ENCODE peak calls at places on chromosomes 1 and 21, in five cellular contexts. V, D, L, A and B are unnamed samples.

GRCh38 chr1:119116725-119117124 is 23.7 kb downstream of the WARS2 start:
- DNase-seq in V (no peak), D (no peak), L (no peak), A (no peak), B (no peak)

GRCh38 chr1:101520302-101520701 is 283.5 kb downstream of the S1PR1 start:
- DNase-seq in V (no peak), D (peak; percentile 18), L (peak; percentile 8), A (peak; percentile 44), B (no peak)

GRCh38 chr1:161725888-161726630 is 4.7 kb downstream of the FCRLB start:
- DNase-seq in V (peak; percentile 55), D (peak; percentile 56), L (peak; percentile 60), A (peak; percentile 47), B (peak; percentile 3)

GRCh38 chr21:38993561-38993960 is 187.8 kb downstream of the ETS2 start:
- DNase-seq in V (peak; percentile 93), D (peak; percentile 89), L (peak; percentile 49), A (peak; percentile 86), B (no peak)

GRCh38 chr1:197799271-197799670 is 24.0 kb upstream of the DENND1B start:
- DNase-seq in V (peak; percentile 62), D (peak; percentile 91), L (no peak), A (peak; percentile 84), B (no peak)

GRCh38 chr1:116766616-116767469 is 12.6 kb downstream of the CD2 start:
- DNase-seq in V (no peak), D (no peak), L (no peak), A (no peak), B (no peak)

GRCh38 chr1:65264197-65264929 is 45.0 kb upstream of the DNAJC6 start:
- DNase-seq in V (no peak), D (peak; percentile 63), L (peak; percentile 34), A (peak; percentile 64), B (no peak)

GRCh38 chr21:32203877-32204480 is 74.9 kb downstream of the MIS18A start:
- DNase-seq in V (no peak), D (no peak), L (no peak), A (no peak), B (no peak)

GRCh38 chr1:36303244-36303643 is 2.9 kb upstream of the SH3D21 start:
- DNase-seq in V (no peak), D (no peak), L (no peak), A (no peak), B (no peak)

GRCh38 chr1:91282695-91283420 is 121.8 kb downstream of the HFM1 start:
- DNase-seq in V (peak; percentile 55), D (peak; percentile 63), L (peak; percentile 69), A (peak; percentile 77), B (peak; percentile 47)

GRCh38 chr1:46037597-46037936 is 94.9 kb downstream of the PIK3R3 start:
- DNase-seq in V (no peak), D (no peak), L (no peak), A (no peak), B (no peak)

GRCh38 chr21:45595574-45596295 is 47.8 kb upstream of the PCBP3 start:
- DNase-seq in V (no peak), D (no peak), L (no peak), A (no peak), B (no peak)

GRCh38 chr21:45596704-45597318 is 46.7 kb upstream of the PCBP3 start:
- DNase-seq in V (peak; percentile 75), D (peak; percentile 13), L (peak; percentile 85), A (peak; percentile 32), B (peak; percentile 15)

GRCh38 chr21:45593162-45594022 is 50.1 kb upstream of the PCBP3 start:
- DNase-seq in V (no peak), D (no peak), L (no peak), A (no peak), B (no peak)

GRCh38 chr21:45592626-45593134 is 50.4 kb upstream of the SLC19A1 start:
- DNase-seq in V (no peak), D (no peak), L (no peak), A (no peak), B (no peak)

GRCh38 chr21:45594721-45595489 is 48.6 kb upstream of the PCBP3 start:
- DNase-seq in V (no peak), D (no peak), L (no peak), A (no peak), B (no peak)
- H3K4me3 ChIP-seq in V (no peak overlapping the region), D (no peak overlapping the region), L (no peak overlapping the region), A (no peak overlapping the region), B (no peak overlapping the region)

GRCh38 chr1:107145637-107146036 is 4.8 kb downstream of the NTNG1 start:
- DNase-seq in V (no peak), D (no peak), L (no peak), A (no peak), B (no peak)
- H3K4me3 ChIP-seq in V (no peak overlapping the region), D (no peak overlapping the region), L (no peak overlapping the region), A (no peak overlapping the region), B (no peak overlapping the region)

GRCh38 chr1:22567994-22568393 is 4.7 kb downstream of the EPHA8 start:
- DNase-seq in V (no peak), D (no peak), L (no peak), A (no peak), B (no peak)

GRCh38 chr1:22563671-22564612 is 653 bp downstream of the EPHA8 start:
- DNase-seq in V (no peak), D (no peak), L (no peak), A (no peak), B (no peak)

GRCh38 chr1:22567176-22567575 is 3.9 kb downstream of the EPHA8 start:
- DNase-seq in V (no peak), D (no peak), L (no peak), A (no peak), B (no peak)

GRCh38 chr1:22557341-22557950 is 5.8 kb upstream of the EPHA8 start:
- DNase-seq in V (no peak), D (peak; percentile 10), L (no peak), A (no peak), B (no peak)

GRCh38 chr1:22562584-22563551 is at the start of gene EPHA8:
- DNase-seq in V (no peak), D (no peak), L (peak; percentile 87), A (no peak), B (no peak)
- H3K4me3 ChIP-seq in V (no peak within 1 kb of the TSS), D (no peak within 1 kb of the TSS), L (no peak within 1 kb of the TSS), A (no peak within 1 kb of the TSS), B (no peak within 1 kb of the TSS)

GRCh38 chr21:45033791-45034555 is 40.4 kb upstream of the ADARB1 start:
- DNase-seq in V (no peak), D (no peak), L (no peak), A (no peak), B (peak; percentile 82)
- H3K4me3 ChIP-seq in V (no peak overlapping the region), D (no peak overlapping the region), L (no peak overlapping the region), A (no peak overlapping the region), B (peak overlapping the region; percentile 26)

DNA sequence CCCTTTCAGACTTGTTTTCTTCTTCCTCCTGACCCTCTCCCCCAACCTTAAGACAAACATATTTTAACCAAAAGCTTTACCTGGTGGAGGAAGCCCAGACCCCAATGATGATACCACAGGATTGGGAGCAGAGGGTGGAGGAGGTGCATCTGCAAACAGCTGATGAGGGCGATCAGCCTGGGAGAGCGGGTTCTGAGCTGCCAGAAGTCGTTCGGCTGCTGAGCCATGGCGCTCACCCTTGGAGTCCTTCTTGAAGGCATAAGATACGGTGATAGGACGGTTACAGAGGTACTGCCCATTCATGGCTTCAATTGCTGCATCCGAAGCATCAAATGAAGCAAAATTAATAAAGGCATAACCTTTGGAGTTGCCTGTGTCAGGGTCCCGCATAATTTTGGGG is 1.3 kb downstream of the SF3B4 start:
- DNase-seq in V (no peak), D (no peak), L (no peak), A (no peak), B (no peak)
- H3K4me3 ChIP-seq in V (no peak overlapping the region), D (peak overlapping the region; percentile 85), L (no peak overlapping the region), A (no peak overlapping the region), B (peak overlapping the region; percentile 12)

DNA sequence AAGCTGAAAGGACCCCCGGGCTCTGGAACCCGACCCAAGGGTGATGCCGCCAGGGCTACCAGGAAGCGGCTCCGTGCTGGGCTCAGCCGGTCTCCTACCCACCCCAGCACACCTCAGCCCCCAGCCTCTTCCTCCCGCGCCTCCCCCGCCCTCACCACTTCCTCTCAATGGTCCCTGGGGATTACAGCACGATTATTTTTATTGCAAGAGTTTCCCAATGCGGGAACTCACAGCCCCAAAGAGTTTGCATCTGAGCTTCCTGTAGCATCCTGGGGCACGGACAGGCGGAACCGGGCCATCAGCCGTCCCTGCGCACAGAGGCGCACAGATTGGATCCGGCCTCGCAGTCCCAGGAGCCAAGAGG is 8.7 kb upstream of the SLX9 start:
- DNase-seq in V (no peak), D (no peak), L (no peak), A (no peak), B (no peak)
- H3K4me3 ChIP-seq in V (no peak overlapping the region), D (no peak overlapping the region), L (no peak overlapping the region), A (no peak overlapping the region), B (no peak overlapping the region)

DNA sequence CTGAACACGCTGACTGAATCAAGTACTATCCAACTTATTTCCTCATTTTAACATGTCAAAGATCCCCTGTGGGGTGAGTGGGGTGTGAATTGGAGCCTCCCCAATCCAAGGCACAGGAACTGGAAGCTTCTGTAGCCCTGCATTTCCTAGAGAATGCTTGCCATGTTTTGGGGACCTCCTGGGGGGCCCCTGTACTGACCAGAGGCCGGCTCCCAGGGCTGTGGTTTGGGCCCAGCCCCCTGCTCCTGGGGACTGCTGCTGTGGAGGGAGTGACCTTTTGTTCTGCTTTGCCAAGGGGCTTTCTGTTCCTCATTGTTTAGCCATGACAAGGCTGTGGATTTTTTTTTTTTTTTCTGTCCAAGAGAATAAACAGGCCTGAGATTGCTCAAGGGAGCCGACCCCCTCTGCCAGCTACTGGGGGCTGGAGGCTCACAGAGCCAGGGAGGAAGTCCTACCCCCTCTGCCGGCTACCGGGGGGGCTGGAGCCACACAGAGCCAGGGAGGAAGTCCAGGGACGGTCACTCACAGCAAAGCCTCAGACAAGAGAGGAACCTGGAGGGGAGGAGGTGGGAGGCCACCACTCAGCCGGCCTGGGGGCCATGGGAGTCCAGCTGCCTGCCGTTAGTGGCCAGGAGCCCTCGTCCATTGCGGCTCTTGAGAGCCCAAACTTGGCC is 17.4 kb downstream of the TNFRSF1B start:
- DNase-seq in V (peak; percentile 87), D (peak; percentile 65), L (peak; percentile 52), A (peak; percentile 92), B (peak; percentile 73)
- H3K4me3 ChIP-seq in V (no peak overlapping the region), D (no peak overlapping the region), L (no peak overlapping the region), A (no peak overlapping the region), B (peak overlapping the region; percentile 33)

DNA sequence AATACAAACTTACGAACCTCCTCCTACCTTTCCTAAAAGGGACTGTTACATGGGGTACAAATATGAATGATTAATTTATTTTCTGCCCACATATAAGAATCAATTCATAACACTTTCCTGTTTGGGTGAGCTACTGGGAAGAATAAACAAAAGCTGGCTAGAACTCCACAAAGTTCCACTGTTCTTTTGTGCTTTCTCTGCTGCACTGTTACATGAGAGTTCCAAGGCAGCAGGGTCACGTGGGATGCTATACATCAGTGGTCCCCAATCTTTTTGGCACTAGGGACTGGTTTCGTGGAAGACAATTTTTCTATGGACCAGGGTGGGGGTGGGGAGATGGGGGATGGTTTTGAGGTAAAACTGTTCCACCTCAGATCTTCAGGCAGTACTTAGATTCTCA is 2.2 kb upstream of the ANGPTL7 start:
- DNase-seq in V (no peak), D (no peak), L (no peak), A (no peak), B (no peak)
- H3K4me3 ChIP-seq in V (no peak overlapping the region), D (no peak overlapping the region), L (no peak overlapping the region), A (no peak overlapping the region), B (no peak overlapping the region)